ENCODE peak calls at places on chromosome 10, in seven cellular contexts. One of them, this sample, is unnamed.

GRCh38 chr10:98254234-98254858 is 13.6 kb downstream of the LOXL4 start:
- ATAC-seq in natural killer cell: no peak
- ATAC-seq in effector memory CD8-positive, alpha-beta T cell: no peak
- ATAC-seq in T-cell: no peak
- ATAC-seq in activated CD4-positive, alpha-beta T cell treated with anti-CD3 and anti-CD28 coated beads for 36 hours: no peak
- ATAC-seq in A549: no peak
- ATAC-seq in naive thymus-derived CD8-positive, alpha-beta T cell: no peak
- ATAC-seq in this sample: no peak

GRCh38 chr10:116602648-116603400 is 12.1 kb downstream of the PNLIPRP1 start:
- ATAC-seq in A549: no peak
- ATAC-seq in natural killer cell: no peak
- ATAC-seq in T-cell: no peak
- ATAC-seq in naive thymus-derived CD8-positive, alpha-beta T cell: no peak
- ATAC-seq in activated CD4-positive, alpha-beta T cell treated with anti-CD3 and anti-CD28 coated beads for 36 hours: no peak
- ATAC-seq in effector memory CD8-positive, alpha-beta T cell: no peak
- ATAC-seq in this sample: no peak

GRCh38 chr10:4353964-4354363 is 472.0 kb upstream of the AKR1E2 start:
- ATAC-seq in activated CD4-positive, alpha-beta T cell treated with anti-CD3 and anti-CD28 coated beads for 36 hours: no peak
- ATAC-seq in A549: peak
- ATAC-seq in T-cell: no peak
- ATAC-seq in natural killer cell: no peak
- ATAC-seq in effector memory CD8-positive, alpha-beta T cell: no peak
- ATAC-seq in naive thymus-derived CD8-positive, alpha-beta T cell: no peak
- ATAC-seq in this sample: peak

GRCh38 chr10:99411546-99411945 is 18.9 kb downstream of the GOT1 start:
- ATAC-seq in A549: no peak
- ATAC-seq in effector memory CD8-positive, alpha-beta T cell: no peak
- ATAC-seq in activated CD4-positive, alpha-beta T cell treated with anti-CD3 and anti-CD28 coated beads for 36 hours: no peak
- ATAC-seq in T-cell: no peak
- ATAC-seq in naive thymus-derived CD8-positive, alpha-beta T cell: no peak
- ATAC-seq in natural killer cell: no peak
- ATAC-seq in this sample: no peak

GRCh38 chr10:119132521-119133345 is 28.8 kb downstream of the DENND10 start:
- ATAC-seq in naive thymus-derived CD8-positive, alpha-beta T cell: no peak
- ATAC-seq in natural killer cell: no peak
- ATAC-seq in activated CD4-positive, alpha-beta T cell treated with anti-CD3 and anti-CD28 coated beads for 36 hours: no peak
- ATAC-seq in effector memory CD8-positive, alpha-beta T cell: no peak
- ATAC-seq in A549: no peak
- ATAC-seq in T-cell: no peak
- ATAC-seq in this sample: no peak

GRCh38 chr10:3996697-3997096 is 211.7 kb upstream of the KLF6 start:
- ATAC-seq in naive thymus-derived CD8-positive, alpha-beta T cell: no peak
- ATAC-seq in T-cell: no peak
- ATAC-seq in effector memory CD8-positive, alpha-beta T cell: no peak
- ATAC-seq in activated CD4-positive, alpha-beta T cell treated with anti-CD3 and anti-CD28 coated beads for 36 hours: peak
- ATAC-seq in A549: no peak
- ATAC-seq in natural killer cell: no peak
- ATAC-seq in this sample: no peak

GRCh38 chr10:33657154-33657900 is 322.9 kb upstream of the NRP1 start:
- ATAC-seq in naive thymus-derived CD8-positive, alpha-beta T cell: no peak
- ATAC-seq in activated CD4-positive, alpha-beta T cell treated with anti-CD3 and anti-CD28 coated beads for 36 hours: no peak
- ATAC-seq in natural killer cell: no peak
- ATAC-seq in A549: no peak
- ATAC-seq in effector memory CD8-positive, alpha-beta T cell: no peak
- ATAC-seq in T-cell: no peak
- ATAC-seq in this sample: no peak

GRCh38 chr10:23525406-23525805 is 86.5 kb downstream of the OTUD1 start:
- ATAC-seq in naive thymus-derived CD8-positive, alpha-beta T cell: no peak
- ATAC-seq in activated CD4-positive, alpha-beta T cell treated with anti-CD3 and anti-CD28 coated beads for 36 hours: peak
- ATAC-seq in natural killer cell: no peak
- ATAC-seq in A549: peak
- ATAC-seq in T-cell: no peak
- ATAC-seq in effector memory CD8-positive, alpha-beta T cell: no peak
- ATAC-seq in this sample: no peak

GRCh38 chr10:97497572-97498075 is 598 bp downstream of the MMS19 start:
- ATAC-seq in naive thymus-derived CD8-positive, alpha-beta T cell: no peak
- ATAC-seq in activated CD4-positive, alpha-beta T cell treated with anti-CD3 and anti-CD28 coated beads for 36 hours: peak
- ATAC-seq in A549: peak
- ATAC-seq in natural killer cell: no peak
- ATAC-seq in T-cell: no peak
- ATAC-seq in effector memory CD8-positive, alpha-beta T cell: peak
- ATAC-seq in this sample: peak